ENCODE peak calls at places on chromosome 4, in four cellular contexts. O is A549, B is K562, X is HepG2. W is an unnamed sample.

GRCh38 chr4:23888421-23889319 is 1.2 kb downstream of the PPARGC1A start:
- DNase-seq in X (peak; percentile 18), B (no peak), O (no peak), W (peak; percentile 52)

GRCh38 chr4:40594261-40595178 is 35.1 kb downstream of the RBM47 start:
- DNase-seq in X (no peak), O (no peak), B (no peak), W (peak; percentile 79)

GRCh38 chr4:100591156-100591876 is 73.5 kb upstream of the EMCN start:
- DNase-seq in O (no peak), X (no peak), B (no peak), W (no peak)

GRCh38 chr4:76074468-76074867 is at the start of gene ART3:
- DNase-seq in X (no peak), B (no peak), O (no peak), W (peak; percentile 13)

GRCh38 chr4:148062301-148062950 is 330.5 kb downstream of the ARHGAP10 start:
- DNase-seq in X (no peak), O (no peak), B (no peak), W (no peak)

GRCh38 chr4:104901438-104901837 is 245.2 kb upstream of the TET2 start:
- DNase-seq in B (no peak), X (no peak), O (no peak), W (no peak)

GRCh38 chr4:39655866-39656265 is 17.2 kb upstream of the SMIM14 start:
- DNase-seq in B (no peak), O (no peak), X (peak; percentile 17), W (peak; percentile 10)

GRCh38 chr4:74671074-74671698 is 123.1 kb downstream of the BTC start:
- DNase-seq in O (peak; percentile 29), B (peak; percentile 10), X (peak; percentile 69), W (peak; percentile 64)

GRCh38 chr4:11106190-11106589 is 322.5 kb downstream of the HS3ST1 start:
- DNase-seq in O (no peak), B (no peak), X (no peak), W (no peak)

GRCh38 chr4:152063301-152064235 is 302.8 kb upstream of the GATB start:
- DNase-seq in X (no peak), O (no peak), B (no peak), W (no peak)

GRCh38 chr4:139611391-139611790 is 54.2 kb upstream of the MGST2 start:
- DNase-seq in X (no peak), O (no peak), B (no peak), W (no peak)

GRCh38 chr4:152956650-152957436 is 20.7 kb downstream of the FHDC1 start:
- DNase-seq in B (no peak), O (no peak), X (peak; percentile 18), W (peak; percentile 64)

GRCh38 chr4:77360451-77360850 is 203.4 kb downstream of the CCNG2 start:
- DNase-seq in O (no peak), B (no peak), X (no peak), W (no peak)

GRCh38 chr4:169164669-169165415 is 105.9 kb downstream of the SH3RF1 start:
- DNase-seq in X (no peak), O (no peak), B (no peak), W (peak; percentile 32)
- TF ChIP-seq MAZ in X (no peak), O (no peak), B (no peak), W (no peak)

DNA sequence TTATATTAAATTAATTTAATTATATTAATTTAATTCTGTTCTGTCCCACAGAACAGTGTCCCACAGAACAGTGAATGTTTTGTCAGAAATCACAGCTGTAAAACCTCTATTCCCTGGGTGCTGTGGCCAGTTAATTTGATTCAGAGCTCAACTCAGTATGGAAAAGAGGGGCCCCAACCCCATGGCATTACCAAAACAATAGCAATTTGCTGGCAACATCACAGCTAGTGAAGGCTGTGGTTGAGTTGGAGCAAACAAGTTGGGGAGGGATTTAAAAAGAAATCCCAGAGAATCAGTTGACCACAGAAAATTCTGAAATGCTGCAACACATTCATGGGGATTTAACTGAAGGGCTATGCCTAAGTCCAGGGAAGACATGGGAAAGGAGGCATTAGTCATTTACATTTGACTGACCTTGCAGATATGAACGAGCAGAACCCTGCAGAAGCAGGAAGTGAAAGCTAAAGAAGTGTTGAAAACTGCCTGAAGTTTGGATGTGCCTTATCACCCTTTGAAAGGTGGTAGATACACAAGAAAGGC is 30.1 kb downstream of the PDHA2 start:
- DNase-seq in B (no peak), X (no peak), O (no peak), W (no peak)
- TF ChIP-seq MAZ in B (no peak), X (no peak), O (no peak), W (no peak)

GRCh38 chr4:2910409-2910808 is 52.8 kb downstream of the NOP14 start:
- DNase-seq in X (no peak), B (no peak), O (no peak), W (no peak)

GRCh38 chr4:2907226-2907625 is 56.0 kb downstream of the NOP14 start:
- DNase-seq in O (no peak), X (no peak), B (no peak), W (no peak)

GRCh38 chr4:2909583-2909982 is 53.6 kb downstream of the NOP14 start:
- DNase-seq in X (no peak), B (no peak), O (no peak), W (no peak)

GRCh38 chr4:2907706-2908293 is 55.4 kb downstream of the NOP14 start:
- DNase-seq in X (peak; percentile 14), B (no peak), O (no peak), W (no peak)

GRCh38 chr4:2908686-2909085 is 54.5 kb downstream of the NOP14 start:
- DNase-seq in X (no peak), O (no peak), B (no peak), W (no peak)
- TF ChIP-seq MAZ in X (no peak), O (no peak), B (no peak), W (no peak)

GRCh38 chr4:26576171-26576829 is 7.6 kb upstream of the TBC1D19 start:
- DNase-seq in X (peak; percentile 34), B (no peak), O (no peak), W (peak; percentile 62)
- TF ChIP-seq MAZ in X (no peak), B (no peak), O (no peak), W (peak; percentile 87)

DNA sequence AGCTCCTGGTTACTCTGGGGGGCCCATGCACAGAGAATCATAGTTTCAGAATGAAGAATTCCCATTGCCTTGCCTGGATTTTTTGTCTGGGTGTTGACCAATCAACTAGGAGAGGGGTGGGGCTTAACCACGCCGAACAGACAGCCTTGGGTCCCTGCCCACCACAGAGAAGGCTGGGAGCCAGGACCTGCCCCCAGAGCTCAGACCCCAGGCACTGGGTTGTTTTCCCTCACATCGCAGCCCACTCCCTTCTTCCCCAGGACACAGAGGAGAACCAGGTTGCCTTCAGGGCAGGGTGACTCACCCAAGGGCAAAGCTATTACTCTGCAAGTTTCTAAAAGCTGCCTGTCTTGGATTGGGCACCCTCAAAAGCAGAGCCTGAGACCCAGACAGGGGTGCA is 23.3 kb upstream of the CRMP1 start:
- DNase-seq in O (no peak), X (no peak), B (no peak), W (no peak)
- TF ChIP-seq MAZ in O (no peak), X (no peak), B (no peak), W (no peak)

GRCh38 chr4:102722740-102723139 is 38.0 kb downstream of the MANBA start:
- DNase-seq in B (no peak), O (no peak), X (no peak), W (no peak)

GRCh38 chr4:102723511-102723910 is 37.3 kb downstream of the MANBA start:
- DNase-seq in O (no peak), X (no peak), B (no peak), W (no peak)

GRCh38 chr4:102713096-102713495 is 47.7 kb downstream of the MANBA start:
- DNase-seq in X (peak; percentile 58), O (peak; percentile 18), B (no peak), W (peak; percentile 78)

GRCh38 chr4:102715057-102715456 is 45.7 kb downstream of the MANBA start:
- DNase-seq in O (no peak), X (no peak), B (no peak), W (no peak)

GRCh38 chr4:102717448-102718092 is 43.2 kb downstream of the MANBA start:
- DNase-seq in X (peak; percentile 73), B (no peak), O (no peak), W (no peak)
- TF ChIP-seq MAZ in X (no peak), B (no peak), O (no peak), W (no peak)

GRCh38 chr4:126221717-126222116 is 907.0 kb downstream of the FAT4 start:
- DNase-seq in B (no peak), O (no peak), X (no peak), W (no peak)

GRCh38 chr4:126221262-126221661 is 906.5 kb downstream of the FAT4 start:
- DNase-seq in B (no peak), O (no peak), X (no peak), W (no peak)

DNA sequence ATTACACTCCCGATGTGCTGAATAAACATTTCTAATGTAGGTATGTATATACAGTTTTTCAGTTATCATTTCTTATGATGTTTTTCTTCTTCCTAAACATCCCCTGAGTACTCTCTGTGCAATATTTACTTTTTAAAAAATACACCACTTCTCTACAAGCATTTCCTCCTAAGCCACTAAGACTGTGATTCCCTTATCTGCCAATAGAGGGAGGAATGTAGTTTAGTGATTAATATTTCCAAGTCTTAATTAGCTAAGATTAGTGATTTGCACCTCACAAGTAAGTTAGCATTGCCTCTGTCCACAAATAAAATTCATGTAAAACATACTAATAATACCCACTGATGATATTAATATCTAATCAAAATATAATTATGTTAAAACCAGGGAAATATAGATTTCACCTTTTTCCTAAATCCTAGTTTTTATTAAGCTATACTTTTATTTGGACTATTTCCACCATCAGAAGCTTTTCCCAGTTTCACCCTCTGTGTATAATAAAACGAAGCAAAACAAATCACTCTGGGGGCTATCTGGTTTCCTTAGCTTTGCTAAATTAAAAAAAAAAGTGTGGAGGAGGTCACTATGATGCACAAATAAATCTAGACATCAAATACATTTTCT is 909.1 kb downstream of the FAT4 start:
- DNase-seq in O (no peak), B (no peak), X (peak; percentile 1), W (peak; percentile 23)
- TF ChIP-seq MAZ in O (no peak), B (no peak), X (no peak), W (no peak)

GRCh38 chr4:183409956-183410355 is 34.5 kb upstream of the CDKN2AIP start:
- DNase-seq in B (no peak), X (no peak), O (no peak), W (no peak)

GRCh38 chr4:183409463-183409862 is 35.0 kb upstream of the CDKN2AIP start:
- DNase-seq in X (peak; percentile 62), B (no peak), O (no peak), W (no peak)

GRCh38 chr4:183407635-183408463 is 36.6 kb upstream of the CDKN2AIP start:
- DNase-seq in X (no peak), B (no peak), O (no peak), W (no peak)

GRCh38 chr4:183407128-183407585 is 37.3 kb upstream of the CDKN2AIP start:
- DNase-seq in X (peak; percentile 60), O (peak; percentile 40), B (peak; percentile 81), W (peak; percentile 64)

DNA sequence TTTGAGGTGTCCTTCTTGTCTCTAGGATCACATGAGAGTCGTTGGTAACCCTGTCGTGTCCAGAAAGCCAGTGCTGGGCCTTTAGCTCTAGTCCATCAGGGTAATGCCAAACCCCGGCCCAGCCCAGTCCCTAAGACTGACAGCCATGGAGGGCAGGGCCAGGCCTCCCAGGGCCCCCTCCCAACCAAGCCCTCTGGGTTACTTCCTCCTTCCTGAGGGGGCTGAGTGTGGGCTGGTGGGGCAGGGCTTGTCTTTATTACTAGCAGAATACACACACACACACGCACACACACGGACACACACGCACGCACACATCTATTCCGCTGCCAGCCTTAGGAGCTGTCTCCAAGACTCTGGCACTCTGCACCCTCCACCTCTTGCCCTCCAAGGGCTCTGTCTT is 35.6 kb upstream of the CDKN2AIP start:
- DNase-seq in X (no peak), B (no peak), O (no peak), W (no peak)
- TF ChIP-seq MAZ in X (no peak), B (no peak), O (no peak), W (no peak)

GRCh38 chr4:149823770-149824221 is 8.2 kb upstream of the IQCM start:
- DNase-seq in X (no peak), O (peak; percentile 19), B (no peak), W (peak; percentile 74)
- TF ChIP-seq MAZ in X (no peak), O (no peak), B (no peak), W (no peak)